ENCODE peak calls at places on chromosome 11, in six cellular contexts. R, C, H, J, G and U are unnamed samples.

GRCh38 chr11:76721755-76722677 is 51.5 kb upstream of the LRRC32 start:
- DNase-seq in R (peak; percentile 57), C (peak; percentile 76), H (peak; percentile 68), J (peak; percentile 91), G (peak; percentile 80), U (peak; percentile 79)

GRCh38 chr11:11378184-11378940 is 25.3 kb upstream of the CSNK2A3 start:
- DNase-seq in R (no peak), C (no peak), H (no peak), J (no peak), G (no peak), U (no peak)

GRCh38 chr11:45665933-45666647 is 668 bp upstream of the CHST1 start:
- DNase-seq in R (no peak), C (no peak), H (no peak), J (no peak), G (peak; percentile 35), U (peak; percentile 19)

GRCh38 chr11:133029096-133029495 is 503.2 kb downstream of the OPCML start:
- DNase-seq in R (no peak), C (no peak), H (no peak), J (no peak), G (no peak), U (no peak)

GRCh38 chr11:109914809-109915653 is 178.2 kb upstream of the ZC3H12C start:
- DNase-seq in R (peak; percentile 66), C (no peak), H (no peak), J (no peak), G (peak; percentile 50), U (no peak)

GRCh38 chr11:83819936-83820549 is 533.9 kb upstream of the CCDC90B start:
- DNase-seq in R (peak; percentile 48), C (peak; percentile 18), H (peak; percentile 35), J (peak; percentile 78), G (peak; percentile 68), U (no peak)

GRCh38 chr11:32435947-32436750 is 810 bp upstream of the WT1 start:
- DNase-seq in R (no peak), C (no peak), H (no peak), J (no peak), G (no peak), U (no peak)

GRCh38 chr11:87281496-87281895 is 243.8 kb downstream of the TMEM135 start:
- DNase-seq in R (peak; percentile 28), C (no peak), H (no peak), J (peak; percentile 60), G (peak; percentile 28), U (no peak)

GRCh38 chr11:130561441-130561881 is 113.0 kb downstream of the ADAMTS15 start:
- DNase-seq in R (no peak), C (no peak), H (no peak), J (no peak), G (peak; percentile 66), U (no peak)

GRCh38 chr11:108122166-108122628 is 830 bp downstream of the ACAT1 start:
- DNase-seq in R (no peak), C (no peak), H (no peak), J (no peak), G (peak; percentile 56), U (no peak)

GRCh38 chr11:3049430-3050243 is 7.6 kb downstream of the CARS1 start:
- DNase-seq in R (peak; percentile 88), C (no peak), H (peak; percentile 35), J (peak; percentile 91), G (peak; percentile 99), U (peak; percentile 30)

GRCh38 chr11:75056806-75057205 is 39.9 kb downstream of the OR2AT4 start:
- DNase-seq in R (no peak), C (no peak), H (no peak), J (no peak), G (no peak), U (no peak)

GRCh38 chr11:74397531-74398243 is 546 bp downstream of the PGM2L1 start:
- DNase-seq in R (peak; percentile 75), C (peak; percentile 27), H (peak; percentile 48), J (no peak), G (peak; percentile 40), U (peak; percentile 37)

GRCh38 chr11:130141561-130142341 is 17.8 kb upstream of the ST14 start:
- DNase-seq in R (no peak), C (no peak), H (no peak), J (no peak), G (no peak), U (no peak)

GRCh38 chr11:37857726-37858125 is 1259.7 kb upstream of the RAG2 start:
- DNase-seq in R (no peak), C (no peak), H (no peak), J (no peak), G (no peak), U (no peak)

GRCh38 chr11:34331329-34331728 is 26.5 kb downstream of the ABTB2 start:
- DNase-seq in R (peak; percentile 62), C (no peak), H (no peak), J (no peak), G (no peak), U (no peak)
- H3K9ac ChIP-seq in R (no peak overlapping the region), C (no peak overlapping the region), H (no peak overlapping the region), J (no peak overlapping the region), G (no peak overlapping the region), U (no peak overlapping the region)

GRCh38 chr11:70432065-70432464 is 33.7 kb downstream of the CTTN start:
- DNase-seq in R (no peak), C (no peak), H (no peak), J (no peak), G (no peak), U (no peak)

GRCh38 chr11:70432580-70432979 is 34.3 kb downstream of the CTTN start:
- DNase-seq in R (no peak), C (no peak), H (no peak), J (no peak), G (no peak), U (no peak)

GRCh38 chr11:70433526-70433925 is 35.2 kb downstream of the CTTN start:
- DNase-seq in R (no peak), C (no peak), H (no peak), J (no peak), G (no peak), U (no peak)

GRCh38 chr11:70433966-70434812 is 35.9 kb downstream of the CTTN start:
- DNase-seq in R (no peak), C (no peak), H (no peak), J (no peak), G (no peak), U (no peak)

DNA sequence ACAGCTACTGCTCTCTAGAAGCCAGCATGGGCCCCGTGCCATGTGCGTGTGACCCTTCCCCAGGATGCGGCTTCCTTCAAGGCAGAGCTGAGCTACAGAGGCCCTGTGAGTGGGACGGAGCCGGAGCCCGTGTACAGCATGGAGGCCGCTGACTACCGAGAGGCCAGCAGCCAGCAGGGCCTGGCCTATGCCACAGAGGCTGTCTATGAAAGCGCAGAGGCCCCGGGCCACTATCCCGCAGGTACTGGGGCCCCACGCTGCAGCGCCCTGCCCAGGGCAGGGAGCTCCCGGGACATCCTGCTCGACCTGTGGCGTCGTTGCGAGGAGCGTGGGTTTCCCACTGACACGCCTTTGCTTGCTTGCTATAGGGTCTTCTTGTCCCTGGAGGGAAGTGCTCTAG is 34.7 kb downstream of the CTTN start:
- DNase-seq in R (no peak), C (no peak), H (no peak), J (no peak), G (no peak), U (no peak)
- H3K9ac ChIP-seq in R (no peak overlapping the region), C (no peak overlapping the region), H (no peak overlapping the region), J (no peak overlapping the region), G (no peak overlapping the region), U (no peak overlapping the region)

DNA sequence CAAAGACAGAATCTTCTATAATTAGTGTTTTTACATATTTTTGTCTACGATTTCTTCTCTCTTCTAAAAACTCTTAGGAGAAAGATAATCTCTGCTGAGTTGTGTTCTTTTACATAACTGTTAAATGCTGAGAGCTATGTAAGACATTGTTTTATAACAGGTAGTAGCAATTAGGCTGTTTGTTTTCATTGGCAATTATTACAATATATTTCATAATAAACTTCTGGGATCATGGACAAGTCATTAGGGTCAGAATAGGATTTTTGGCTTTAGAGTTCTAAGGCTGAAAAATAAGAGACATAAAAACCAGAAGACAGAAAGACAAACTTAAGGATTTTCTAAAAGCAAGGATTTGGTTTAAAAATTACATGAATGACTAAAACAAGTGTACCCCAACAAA is 120.8 kb downstream of the DCDC1 start:
- DNase-seq in R (no peak), C (no peak), H (no peak), J (no peak), G (no peak), U (no peak)
- H3K9ac ChIP-seq in R (no peak overlapping the region), C (no peak overlapping the region), H (no peak overlapping the region), J (no peak overlapping the region), G (no peak overlapping the region), U (no peak overlapping the region)

GRCh38 chr11:29628584-29628983 is 388.2 kb downstream of the KCNA4 start:
- DNase-seq in R (no peak), C (no peak), H (no peak), J (no peak), G (peak; percentile 10), U (no peak)
- H3K9ac ChIP-seq in R (no peak overlapping the region), C (no peak overlapping the region), H (no peak overlapping the region), J (no peak overlapping the region), G (no peak overlapping the region), U (no peak overlapping the region)

GRCh38 chr11:9386086-9386485 is 1.6 kb downstream of the IPO7 start:
- DNase-seq in R (no peak), C (no peak), H (no peak), J (peak; percentile 39), G (no peak), U (no peak)
- H3K9ac ChIP-seq in R (peak overlapping the region; percentile 85), C (no peak overlapping the region), H (peak overlapping the region; percentile 89), J (peak overlapping the region; percentile 99), G (peak overlapping the region; percentile 92), U (peak overlapping the region; percentile 98)

GRCh38 chr11:113859665-113860064 is 15.7 kb downstream of the USP28 start:
- DNase-seq in R (peak; percentile 80), C (no peak), H (no peak), J (no peak), G (no peak), U (no peak)
- H3K9ac ChIP-seq in R (peak overlapping the region; percentile 59), C (no peak overlapping the region), H (no peak overlapping the region), J (no peak overlapping the region), G (no peak overlapping the region), U (no peak overlapping the region)

DNA sequence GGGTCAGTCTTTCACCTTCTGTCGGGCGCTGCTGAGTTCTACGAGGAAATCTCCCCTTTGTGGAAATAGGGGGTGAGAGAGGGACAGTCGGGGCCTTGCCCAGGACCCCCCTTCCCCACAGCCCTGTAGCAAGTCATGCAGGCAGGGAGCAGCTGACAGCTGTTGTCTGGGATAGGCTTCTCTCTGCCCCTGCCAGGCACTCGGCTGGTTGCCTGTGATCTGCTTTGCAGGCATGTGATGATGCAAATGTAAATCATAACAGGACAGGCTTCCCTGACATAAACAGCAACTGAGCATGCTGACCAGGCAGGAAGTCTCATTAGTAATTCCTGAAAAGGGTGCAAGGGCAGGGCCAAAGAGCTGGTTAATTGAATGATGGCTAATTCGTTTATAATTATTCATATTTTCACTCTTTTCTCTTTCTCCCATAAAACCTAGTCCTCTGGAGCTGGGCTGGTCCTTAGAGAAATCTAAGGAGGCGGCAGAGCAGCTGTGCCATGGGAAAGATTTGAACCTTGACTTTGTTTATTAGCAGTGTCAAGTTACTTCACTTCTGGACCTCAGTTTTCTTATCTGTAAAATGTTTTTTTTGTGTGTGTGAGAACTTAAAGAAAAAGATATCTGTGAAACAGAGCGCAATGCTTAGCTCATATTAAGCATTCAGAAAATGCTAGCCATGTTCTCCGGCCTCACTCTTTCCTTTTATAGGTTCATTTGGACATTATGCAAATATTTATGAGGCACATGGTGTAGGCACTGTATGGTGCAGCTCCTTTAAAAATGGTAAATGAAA is 129.7 kb downstream of the LDLRAD3 start:
- DNase-seq in R (peak; percentile 30), C (no peak), H (no peak), J (no peak), G (peak; percentile 83), U (no peak)
- H3K9ac ChIP-seq in R (no peak overlapping the region), C (no peak overlapping the region), H (no peak overlapping the region), J (no peak overlapping the region), G (no peak overlapping the region), U (no peak overlapping the region)

GRCh38 chr11:116851631-116852030 is 14.2 kb upstream of the APOA1 start:
- DNase-seq in R (no peak), C (no peak), H (no peak), J (no peak), G (no peak), U (peak; percentile 86)
- H3K9ac ChIP-seq in R (no peak overlapping the region), C (no peak overlapping the region), H (no peak overlapping the region), J (no peak overlapping the region), G (no peak overlapping the region), U (peak overlapping the region; percentile 47)